ENCODE peak calls at places on chromosomes 7 and 10, in eight cellular contexts. C, Q, D, Z, N, O, X and F are unnamed samples.

GRCh38 chr10:17836917-17837316 is 27.8 kb downstream of the MRC1 start:
- DNase-seq in C (no peak), Q (peak), D (peak), Z (no peak), N (peak), O (no peak), X (no peak), F (no peak)

GRCh38 chr10:43336641-43337318 is 34.7 kb upstream of the FXYD4 start:
- DNase-seq in C (peak), Q (no peak), D (no peak), Z (no peak), N (no peak), O (no peak), X (no peak), F (no peak)

GRCh38 chr10:59965899-59966650 is 59.7 kb upstream of the CCDC6 start:
- DNase-seq in C (no peak), Q (no peak), D (no peak), Z (no peak), N (no peak), O (no peak), X (no peak), F (no peak)

GRCh38 chr7:133121175-133121844 is 39.4 kb upstream of the CHCHD3 start:
- DNase-seq in C (no peak), Q (no peak), D (no peak), Z (no peak), N (no peak), O (no peak), X (no peak), F (no peak)

GRCh38 chr7:151264615-151265014 is 16.1 kb upstream of the SMARCD3 start:
- DNase-seq in C (no peak), Q (no peak), D (no peak), Z (no peak), N (no peak), O (no peak), X (no peak), F (no peak)

GRCh38 chr7:42931447-42931833 is 534 bp downstream of the PSMA2 start:
- DNase-seq in C (no peak), Q (no peak), D (no peak), Z (peak), N (no peak), O (no peak), X (no peak), F (no peak)

GRCh38 chr7:97555845-97556431 is 175.9 kb upstream of the TAC1 start:
- DNase-seq in C (no peak), Q (no peak), D (no peak), Z (no peak), N (no peak), O (no peak), X (no peak), F (no peak)

GRCh38 chr10:119521443-119522204 is 20.9 kb downstream of the RGS10 start:
- DNase-seq in C (no peak), Q (peak), D (no peak), Z (no peak), N (peak), O (no peak), X (no peak), F (no peak)

GRCh38 chr10:51010977-51011376 is 63.3 kb upstream of the PRKG1 start:
- DNase-seq in C (no peak), Q (peak), D (peak), Z (peak), N (peak), O (no peak), X (no peak), F (peak)

GRCh38 chr7:84248267-84248666 is 53.7 kb upstream of the SEMA3A start:
- DNase-seq in C (no peak), Q (peak), D (no peak), Z (no peak), N (peak), O (no peak), X (no peak), F (no peak)

GRCh38 chr7:28137471-28137870 is 43.1 kb downstream of the JAZF1 start:
- DNase-seq in C (no peak), Q (peak), D (no peak), Z (no peak), N (no peak), O (no peak), X (no peak), F (no peak)

GRCh38 chr7:42055171-42055570 is 181.8 kb downstream of the GLI3 start:
- DNase-seq in C (no peak), Q (no peak), D (no peak), Z (no peak), N (no peak), O (no peak), X (no peak), F (no peak)

GRCh38 chr10:14761372-14761771 is 13.3 kb downstream of the FAM107B start:
- DNase-seq in C (no peak), Q (no peak), D (no peak), Z (no peak), N (no peak), O (no peak), X (no peak), F (no peak)

GRCh38 chr7:101166909-101167644 is 1.7 kb upstream of the VGF start:
- DNase-seq in C (no peak), Q (no peak), D (no peak), Z (no peak), N (no peak), O (no peak), X (no peak), F (no peak)

GRCh38 chr7:22726849-22727792 is at the start of gene IL6:
- DNase-seq in C (peak), Q (peak), D (peak), Z (peak), N (peak), O (no peak), X (peak), F (no peak)

GRCh38 chr10:6148251-6148691 is 54.5 kb upstream of the PFKFB3 start:
- DNase-seq in C (no peak), Q (no peak), D (no peak), Z (peak), N (no peak), O (no peak), X (no peak), F (no peak)

GRCh38 chr10:103762924-103763323 is 92.5 kb downstream of the SH3PXD2A start:
- DNase-seq in C (no peak), Q (no peak), D (no peak), Z (no peak), N (no peak), O (no peak), X (no peak), F (no peak)

GRCh38 chr10:132390455-132391371 is 6.3 kb upstream of the PWWP2B start:
- DNase-seq in C (no peak), Q (no peak), D (no peak), Z (no peak), N (no peak), O (no peak), X (peak), F (no peak)

GRCh38 chr7:130926021-130926691 is 192.1 kb upstream of the KLF14 start:
- DNase-seq in C (no peak), Q (no peak), D (no peak), Z (peak), N (no peak), O (no peak), X (no peak), F (no peak)

GRCh38 chr10:88243202-88243744 is 339.8 kb downstream of the RNLS start:
- DNase-seq in C (no peak), Q (no peak), D (no peak), Z (no peak), N (peak), O (no peak), X (no peak), F (no peak)

GRCh38 chr10:98528166-98528784 is 81.5 kb upstream of the HPS1 start:
- DNase-seq in C (no peak), Q (peak), D (no peak), Z (no peak), N (no peak), O (no peak), X (no peak), F (no peak)
- TF ChIP-seq CTCF in C (no peak), Q (no peak), D (no peak), Z (no peak), N (no peak), O (no peak), X (no peak), F (no peak)

GRCh38 chr7:92245487-92246362 is at the start of the genes ANKIB1 and KRIT1:
- DNase-seq in C (peak), Q (peak), D (peak), Z (peak), N (peak), O (peak), X (peak), F (peak)
- TF ChIP-seq CTCF in C (peak), Q (no peak), D (peak), Z (no peak), N (peak), O (no peak), X (no peak), F (no peak)

DNA sequence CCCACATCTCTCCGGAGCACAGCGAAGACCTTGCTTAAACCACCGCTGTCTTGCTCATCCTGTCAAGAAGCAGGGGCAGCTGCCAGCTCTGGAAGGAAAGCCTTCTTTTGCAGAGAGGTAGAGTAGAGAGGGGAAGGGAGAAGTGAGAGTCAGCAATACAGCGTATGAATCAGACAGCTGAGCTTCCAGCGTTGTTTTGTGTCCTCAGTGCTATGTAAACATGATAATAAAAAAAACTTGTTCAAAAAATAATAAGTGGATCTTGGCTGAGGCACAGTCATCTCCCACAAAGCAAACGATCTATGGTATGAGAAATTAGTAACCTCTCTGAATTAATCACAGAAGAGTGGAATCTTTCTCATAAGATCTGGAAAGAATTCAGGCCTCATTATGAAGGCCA is 29.7 kb downstream of the CHST15 start:
- DNase-seq in C (peak), Q (peak), D (no peak), Z (peak), N (peak), O (no peak), X (peak), F (no peak)
- TF ChIP-seq CTCF in C (no peak), Q (no peak), D (no peak), Z (no peak), N (no peak), O (no peak), X (no peak), F (no peak)

GRCh38 chr7:121126801-121127534 is 138.5 kb downstream of the CPED1 start:
- DNase-seq in C (no peak), Q (peak), D (no peak), Z (no peak), N (peak), O (no peak), X (no peak), F (no peak)
- TF ChIP-seq CTCF in C (peak), Q (peak), D (no peak), Z (peak), N (peak), O (no peak), X (no peak), F (no peak)

GRCh38 chr10:21961847-21962246 is 41.7 kb downstream of the DNAJC1 start:
- DNase-seq in C (no peak), Q (no peak), D (no peak), Z (no peak), N (peak), O (no peak), X (no peak), F (no peak)

GRCh38 chr10:21954690-21955089 is 48.8 kb downstream of the DNAJC1 start:
- DNase-seq in C (no peak), Q (no peak), D (no peak), Z (no peak), N (no peak), O (no peak), X (no peak), F (no peak)

GRCh38 chr10:21964983-21965665 is 38.4 kb downstream of the DNAJC1 start:
- DNase-seq in C (no peak), Q (no peak), D (no peak), Z (no peak), N (no peak), O (no peak), X (no peak), F (no peak)

GRCh38 chr10:21962362-21962761 is 41.2 kb downstream of the DNAJC1 start:
- DNase-seq in C (no peak), Q (no peak), D (no peak), Z (no peak), N (no peak), O (no peak), X (no peak), F (no peak)

GRCh38 chr10:21959998-21960397 is 43.5 kb downstream of the DNAJC1 start:
- DNase-seq in C (no peak), Q (no peak), D (no peak), Z (no peak), N (no peak), O (no peak), X (no peak), F (no peak)
- TF ChIP-seq CTCF in C (no peak), Q (no peak), D (no peak), Z (no peak), N (no peak), O (no peak), X (no peak), F (no peak)

DNA sequence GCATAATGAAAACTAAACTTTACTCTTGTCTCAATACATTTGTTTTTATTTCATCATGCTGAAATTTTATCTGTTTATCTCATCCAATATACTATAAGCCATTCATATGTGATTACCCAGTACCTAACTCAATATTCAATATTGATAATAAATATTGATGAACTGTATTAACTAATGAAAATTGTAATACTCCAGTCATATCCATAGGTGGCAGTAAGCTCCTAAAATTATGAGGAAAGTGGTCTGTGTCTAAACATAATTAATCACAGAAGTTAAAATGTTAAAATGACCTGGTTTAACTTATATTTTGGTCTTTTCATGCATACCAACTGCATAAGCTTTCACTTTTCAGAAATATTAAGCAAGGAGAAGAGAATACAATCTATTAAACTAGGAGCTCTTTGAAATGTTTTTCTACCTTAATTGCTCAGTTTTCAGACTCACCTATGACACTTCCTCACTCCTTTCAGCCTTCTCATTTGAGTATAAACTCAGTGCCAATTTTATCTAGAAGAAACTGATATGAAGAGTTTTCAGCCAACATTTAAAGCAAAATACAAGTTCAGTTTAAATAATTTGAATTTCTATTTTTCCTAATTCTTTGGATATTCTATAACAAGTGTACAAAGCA is 30.5 kb upstream of the VWDE start:
- DNase-seq in C (no peak), Q (no peak), D (no peak), Z (no peak), N (peak), O (no peak), X (no peak), F (peak)
- TF ChIP-seq CTCF in C (peak), Q (peak), D (peak), Z (peak), N (peak), O (peak), X (no peak), F (no peak)

GRCh38 chr10:58661336-58661735 is 148.7 kb downstream of the BICC1 start:
- DNase-seq in C (no peak), Q (peak), D (no peak), Z (no peak), N (no peak), O (no peak), X (no peak), F (no peak)
- TF ChIP-seq CTCF in C (no peak), Q (no peak), D (no peak), Z (no peak), N (no peak), O (no peak), X (no peak), F (no peak)

GRCh38 chr7:35694784-35695627 is at the start of gene HERPUD2:
- DNase-seq in C (peak), Q (peak), D (peak), Z (peak), N (peak), O (peak), X (peak), F (peak)
- TF ChIP-seq CTCF in C (no peak), Q (no peak), D (no peak), Z (no peak), N (no peak), O (no peak), X (no peak), F (peak)